ENCODE peak calls at places on chromosomes 4 and X, in five cellular contexts. D is OCI-LY7, R is fibroblast of mammary gland, B is tibial artery, H is cardiac muscle cell. X is an unnamed sample.

GRCh38 chr4:75698162-75698962 is 25.2 kb upstream of the G3BP2 start:
- DNase-seq in D (peak; percentile 53), R (no peak), B (no peak), H (no peak), X (no peak)

GRCh38 chr4:111960241-111960667 is 185.0 kb upstream of the FAM241A start:
- DNase-seq in D (no peak), R (peak; percentile 74), B (no peak), H (no peak), X (no peak)

GRCh38 chrX:40171513-40172168 is 73.9 kb upstream of the BCOR start:
- DNase-seq in D (peak; percentile 66), R (no peak), B (no peak), H (peak; percentile 53), X (peak; percentile 80)

GRCh38 chr4:103008875-103009729 is 10.4 kb downstream of the SLC9B1 start:
- DNase-seq in D (peak; percentile 75), R (peak; percentile 83), B (no peak), H (peak; percentile 87), X (peak; percentile 28)

GRCh38 chr4:154529737-154530136 is 20.5 kb downstream of the PLRG1 start:
- DNase-seq in D (no peak), R (peak; percentile 27), B (no peak), H (peak; percentile 9), X (no peak)

GRCh38 chr4:139521764-139522373 is 34.1 kb downstream of the SETD7 start:
- DNase-seq in D (no peak), R (no peak), B (no peak), H (no peak), X (no peak)

GRCh38 chr4:99832854-99833253 is 16.2 kb downstream of the DAPP1 start:
- DNase-seq in D (no peak), R (no peak), B (no peak), H (no peak), X (no peak)

GRCh38 chr4:40046311-40046980 is 10.2 kb upstream of the N4BP2 start:
- DNase-seq in D (no peak), R (peak; percentile 42), B (no peak), H (peak; percentile 90), X (no peak)

GRCh38 chr4:139129206-139129605 is 47.8 kb downstream of the ELF2 start:
- DNase-seq in D (no peak), R (peak; percentile 12), B (no peak), H (no peak), X (no peak)

GRCh38 chrX:11472879-11473278 is 179.7 kb downstream of the AMELX start:
- DNase-seq in D (no peak), R (peak; percentile 85), B (no peak), H (peak; percentile 54), X (no peak)

GRCh38 chr4:6576512-6576911 is 1.5 kb downstream of the MAN2B2 start:
- DNase-seq in D (no peak), R (no peak), B (no peak), H (no peak), X (no peak)

GRCh38 chr4:29079260-29079659 is 1640.9 kb upstream of the PCDH7 start:
- DNase-seq in D (no peak), R (no peak), B (no peak), H (no peak), X (no peak)

GRCh38 chr4:13092702-13093101 is 391.4 kb downstream of the RAB28 start:
- DNase-seq in D (no peak), R (peak; percentile 55), B (peak; percentile 35), H (no peak), X (no peak)

GRCh38 chr4:55031158-55031557 is 94.2 kb downstream of the KDR start:
- DNase-seq in D (no peak), R (no peak), B (no peak), H (no peak), X (no peak)

GRCh38 chr4:60780874-60781273 is 419.3 kb upstream of the ADGRL3 start:
- DNase-seq in D (no peak), R (no peak), B (no peak), H (no peak), X (no peak)

GRCh38 chr4:498328-498919 is 532 bp downstream of the ZNF721 start:
- DNase-seq in D (no peak), R (no peak), B (no peak), H (no peak), X (no peak)

GRCh38 chr4:105966046-105966445 is 70.8 kb downstream of the NPNT start:
- DNase-seq in D (no peak), R (peak; percentile 39), B (no peak), H (peak; percentile 69), X (no peak)

DNA sequence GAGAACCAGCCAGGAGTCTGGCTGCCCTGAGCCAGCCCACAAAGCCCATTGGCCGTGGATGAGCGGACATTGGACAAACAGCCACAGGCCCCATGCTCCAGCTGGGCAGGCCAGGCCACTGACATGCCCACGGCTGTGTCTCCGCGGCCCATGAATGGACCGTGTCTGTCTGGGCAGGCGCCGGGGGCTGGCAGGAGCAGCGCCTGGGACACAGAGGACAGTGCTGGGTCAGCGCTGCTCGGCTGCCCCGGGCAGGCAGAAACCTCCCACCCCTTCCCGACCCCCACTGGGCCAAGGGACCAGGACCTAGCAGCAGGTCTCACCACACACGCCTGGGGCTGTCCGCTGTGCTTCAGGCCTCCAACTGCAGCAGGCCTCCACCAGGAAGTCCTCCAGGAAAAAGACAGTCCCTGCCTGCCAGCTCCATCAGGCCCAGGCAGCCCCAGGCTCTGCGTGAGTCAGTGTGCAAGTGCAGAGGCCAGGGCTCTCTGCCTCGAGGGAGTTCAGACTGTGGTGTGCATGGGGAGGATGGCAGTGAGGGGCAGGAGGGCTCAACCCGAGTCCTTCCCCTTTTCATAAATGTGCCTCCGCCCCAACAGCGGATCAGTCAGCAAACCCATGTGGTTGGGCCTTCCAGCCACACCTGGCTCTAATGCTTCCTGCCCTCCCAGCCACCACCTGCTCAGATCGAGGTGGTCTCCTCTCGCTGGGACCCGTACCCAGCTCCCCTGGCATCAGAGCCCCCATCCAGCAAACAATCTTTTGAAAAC is 17.2 kb upstream of the FGFR3 start:
- DNase-seq in D (peak; percentile 30), R (no peak), B (no peak), H (no peak), X (no peak)
- H3K4me3 ChIP-seq in D (no peak overlapping the region), R (no peak overlapping the region), B (no peak overlapping the region), H (no peak overlapping the region), X (no peak overlapping the region)

DNA sequence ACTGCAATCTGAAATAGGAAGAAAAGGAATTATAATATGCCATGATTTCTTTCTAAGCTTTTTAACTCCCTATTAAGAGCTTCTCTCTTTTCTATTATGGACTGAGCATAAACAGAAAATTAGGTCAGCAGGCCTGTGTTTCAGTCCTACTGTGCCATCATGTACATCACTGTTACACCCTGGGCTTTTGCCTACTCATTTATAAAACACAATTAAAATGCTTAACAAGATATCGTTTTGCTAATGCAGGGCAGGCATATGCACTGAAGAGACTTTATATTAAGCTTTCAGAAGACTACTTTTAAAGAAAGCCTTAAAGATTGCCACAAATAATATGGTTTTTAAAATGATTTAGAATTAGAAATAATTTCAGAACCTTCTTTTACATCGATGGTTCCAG is 828 bp upstream of the BBS12 start:
- DNase-seq in D (no peak), R (no peak), B (no peak), H (no peak), X (no peak)
- H3K4me3 ChIP-seq in D (peak overlapping the region; percentile 51), R (peak overlapping the region; percentile 26), B (peak overlapping the region; percentile 63), H (peak overlapping the region; percentile 25), X (no peak overlapping the region)

GRCh38 chrX:145818522-145819075 is 970 bp downstream of the SLITRK2 start:
- DNase-seq in D (no peak), R (no peak), B (no peak), H (no peak), X (no peak)
- H3K4me3 ChIP-seq in D (no peak overlapping the region), R (no peak overlapping the region), B (peak overlapping the region; percentile 18), H (peak overlapping the region; percentile 26), X (peak overlapping the region; percentile 49)

GRCh38 chr4:72564789-72565188 is 4.2 kb downstream of the ADAMTS3 start:
- DNase-seq in D (no peak), R (no peak), B (no peak), H (no peak), X (no peak)

GRCh38 chr4:72566573-72566972 is 2.4 kb downstream of the ADAMTS3 start:
- DNase-seq in D (no peak), R (no peak), B (no peak), H (peak; percentile 11), X (no peak)

GRCh38 chr4:72568959-72569718 is at the start of gene ADAMTS3:
- DNase-seq in D (no peak), R (peak; percentile 49), B (peak; percentile 70), H (peak; percentile 86), X (peak; percentile 90)

GRCh38 chr4:72567821-72568620 is 1.0 kb downstream of the ADAMTS3 start:
- DNase-seq in D (no peak), R (peak; percentile 83), B (peak; percentile 64), H (peak; percentile 93), X (peak; percentile 80)

GRCh38 chr4:72567036-72567435 is 2.0 kb downstream of the ADAMTS3 start:
- DNase-seq in D (no peak), R (no peak), B (no peak), H (no peak), X (no peak)
- H3K4me3 ChIP-seq in D (no peak overlapping the region), R (no peak overlapping the region), B (peak overlapping the region; percentile 63), H (peak overlapping the region; percentile 80), X (no peak overlapping the region)

GRCh38 chr4:26787461-26788340 is 72.9 kb upstream of the STIM2 start:
- DNase-seq in D (peak; percentile 88), R (peak; percentile 84), B (no peak), H (peak; percentile 63), X (peak; percentile 53)
- H3K4me3 ChIP-seq in D (peak overlapping the region; percentile 59), R (no peak overlapping the region), B (no peak overlapping the region), H (no peak overlapping the region), X (no peak overlapping the region)

GRCh38 chr4:41644915-41645295 is 103.6 kb downstream of the PHOX2B start:
- DNase-seq in D (no peak), R (no peak), B (no peak), H (no peak), X (no peak)
- H3K4me3 ChIP-seq in D (no peak overlapping the region), R (no peak overlapping the region), B (no peak overlapping the region), H (no peak overlapping the region), X (no peak overlapping the region)

DNA sequence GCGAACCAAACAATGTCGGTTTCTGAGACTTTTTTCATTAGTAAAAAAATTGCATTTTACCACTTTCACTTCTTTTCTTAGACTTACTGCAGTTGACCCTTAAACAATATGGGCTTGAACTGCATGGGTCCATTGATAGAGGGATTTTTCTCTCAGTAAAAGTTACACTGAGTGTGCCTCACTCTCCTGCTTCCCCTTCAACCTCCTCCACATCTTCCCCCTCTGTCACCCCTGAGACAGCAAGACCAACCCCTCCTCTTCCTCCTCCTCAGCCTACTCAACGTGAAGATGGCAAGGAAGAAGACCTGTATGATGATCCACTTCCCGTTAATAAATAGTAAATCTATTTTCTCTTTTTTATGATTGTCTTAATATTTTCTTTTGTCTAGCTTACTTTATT is 43.4 kb downstream of the TEC start:
- DNase-seq in D (no peak), R (no peak), B (no peak), H (no peak), X (no peak)
- H3K4me3 ChIP-seq in D (no peak overlapping the region), R (no peak overlapping the region), B (no peak overlapping the region), H (no peak overlapping the region), X (no peak overlapping the region)

DNA sequence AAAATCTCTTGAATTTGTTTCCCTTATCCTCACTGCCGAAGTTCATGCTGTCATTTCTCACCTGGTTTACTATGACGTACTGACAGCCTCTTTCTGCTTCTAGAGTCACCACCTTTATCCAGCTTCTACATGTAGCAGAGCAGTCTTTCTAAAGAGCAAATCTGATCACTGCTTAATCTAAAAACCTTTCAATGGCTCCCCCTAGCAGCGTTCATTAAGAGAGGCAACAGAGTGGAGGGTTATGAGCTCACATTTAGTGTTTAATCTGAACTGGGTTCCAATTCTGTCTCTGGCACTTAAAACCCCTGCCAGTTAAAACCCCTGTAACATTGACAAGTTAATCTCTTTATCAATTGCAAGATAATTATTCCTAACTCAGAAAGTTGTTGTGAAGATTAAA is 4.4 kb downstream of the RBPJ start:
- DNase-seq in D (peak; percentile 57), R (peak; percentile 69), B (no peak), H (peak; percentile 50), X (peak; percentile 32)
- H3K4me3 ChIP-seq in D (no peak overlapping the region), R (no peak overlapping the region), B (no peak overlapping the region), H (no peak overlapping the region), X (no peak overlapping the region)